ENCODE peak calls at places on chromosomes 1 and 21, in ten cellular contexts. One of them, this sample, is unnamed.

GRCh38 chr1:209993061-209993830 is 55.2 kb downstream of the SYT14 start:
- DNase-seq in hypothalamus: no peak
- DNase-seq in SJSA1: no peak
- DNase-seq in psoas muscle: no peak
- DNase-seq in DMS 273 treated with DMSO at 0.1 percent for 48 hours: no peak
- DNase-seq in AG08396: no peak
- DNase-seq in posterior vena cava: no peak
- DNase-seq in smooth muscle cell of the brain vasculature: no peak
- DNase-seq in Kasumi-1: no peak
- DNase-seq in central memory CD8-positive, alpha-beta T cell: no peak
- DNase-seq in this sample: no peak

GRCh38 chr1:189429610-189430009 is 1048.1 kb downstream of the BRINP3 start:
- DNase-seq in DMS 273 treated with DMSO at 0.1 percent for 48 hours: no peak
- DNase-seq in SJSA1: no peak
- DNase-seq in AG08396: peak
- DNase-seq in posterior vena cava: no peak
- DNase-seq in smooth muscle cell of the brain vasculature: no peak
- DNase-seq in hypothalamus: no peak
- DNase-seq in Kasumi-1: peak
- DNase-seq in psoas muscle: no peak
- DNase-seq in central memory CD8-positive, alpha-beta T cell: no peak
- DNase-seq in this sample: no peak

GRCh38 chr1:16348414-16349182 is 3.7 kb downstream of the FBXO42 start:
- DNase-seq in AG08396: peak
- DNase-seq in posterior vena cava: no peak
- DNase-seq in psoas muscle: no peak
- DNase-seq in DMS 273 treated with DMSO at 0.1 percent for 48 hours: no peak
- DNase-seq in Kasumi-1: no peak
- DNase-seq in SJSA1: peak
- DNase-seq in smooth muscle cell of the brain vasculature: no peak
- DNase-seq in central memory CD8-positive, alpha-beta T cell: no peak
- DNase-seq in hypothalamus: no peak
- DNase-seq in this sample: no peak

GRCh38 chr1:160399544-160400283 is 650 bp upstream of the VANGL2 start:
- DNase-seq in AG08396: no peak
- DNase-seq in Kasumi-1: no peak
- DNase-seq in SJSA1: no peak
- DNase-seq in central memory CD8-positive, alpha-beta T cell: no peak
- DNase-seq in DMS 273 treated with DMSO at 0.1 percent for 48 hours: no peak
- DNase-seq in posterior vena cava: no peak
- DNase-seq in smooth muscle cell of the brain vasculature: no peak
- DNase-seq in hypothalamus: no peak
- DNase-seq in psoas muscle: no peak
- DNase-seq in this sample: no peak

GRCh38 chr1:154479764-154480421 is 22.1 kb upstream of the TDRD10 start:
- DNase-seq in central memory CD8-positive, alpha-beta T cell: peak
- DNase-seq in SJSA1: peak
- DNase-seq in hypothalamus: peak
- DNase-seq in smooth muscle cell of the brain vasculature: peak
- DNase-seq in AG08396: peak
- DNase-seq in posterior vena cava: no peak
- DNase-seq in Kasumi-1: peak
- DNase-seq in psoas muscle: no peak
- DNase-seq in DMS 273 treated with DMSO at 0.1 percent for 48 hours: peak
- DNase-seq in this sample: peak

GRCh38 chr1:56387071-56387747 is 192.2 kb downstream of the PLPP3 start:
- DNase-seq in AG08396: no peak
- DNase-seq in smooth muscle cell of the brain vasculature: no peak
- DNase-seq in hypothalamus: no peak
- DNase-seq in Kasumi-1: no peak
- DNase-seq in SJSA1: no peak
- DNase-seq in psoas muscle: no peak
- DNase-seq in DMS 273 treated with DMSO at 0.1 percent for 48 hours: no peak
- DNase-seq in central memory CD8-positive, alpha-beta T cell: no peak
- DNase-seq in posterior vena cava: no peak
- DNase-seq in this sample: no peak

GRCh38 chr1:22860883-22861385 is 111.7 kb downstream of the LACTBL1 start:
- DNase-seq in DMS 273 treated with DMSO at 0.1 percent for 48 hours: no peak
- DNase-seq in central memory CD8-positive, alpha-beta T cell: no peak
- DNase-seq in posterior vena cava: no peak
- DNase-seq in SJSA1: no peak
- DNase-seq in smooth muscle cell of the brain vasculature: no peak
- DNase-seq in hypothalamus: no peak
- DNase-seq in AG08396: no peak
- DNase-seq in Kasumi-1: no peak
- DNase-seq in psoas muscle: no peak
- DNase-seq in this sample: no peak

GRCh38 chr1:168506204-168506819 is 37.5 kb downstream of the XCL2 start:
- DNase-seq in smooth muscle cell of the brain vasculature: no peak
- DNase-seq in posterior vena cava: no peak
- DNase-seq in AG08396: peak
- DNase-seq in central memory CD8-positive, alpha-beta T cell: no peak
- DNase-seq in SJSA1: peak
- DNase-seq in hypothalamus: no peak
- DNase-seq in psoas muscle: no peak
- DNase-seq in Kasumi-1: no peak
- DNase-seq in DMS 273 treated with DMSO at 0.1 percent for 48 hours: no peak
- DNase-seq in this sample: no peak

GRCh38 chr1:88204111-88204510 is 480.0 kb upstream of the PKN2 start:
- DNase-seq in SJSA1: no peak
- DNase-seq in hypothalamus: no peak
- DNase-seq in AG08396: no peak
- DNase-seq in DMS 273 treated with DMSO at 0.1 percent for 48 hours: no peak
- DNase-seq in psoas muscle: no peak
- DNase-seq in smooth muscle cell of the brain vasculature: no peak
- DNase-seq in posterior vena cava: no peak
- DNase-seq in Kasumi-1: no peak
- DNase-seq in central memory CD8-positive, alpha-beta T cell: no peak
- DNase-seq in this sample: no peak

GRCh38 chr1:212856755-212857154 is 1.3 kb upstream of the FLVCR1 start:
- DNase-seq in DMS 273 treated with DMSO at 0.1 percent for 48 hours: no peak
- DNase-seq in smooth muscle cell of the brain vasculature: no peak
- DNase-seq in AG08396: no peak
- DNase-seq in central memory CD8-positive, alpha-beta T cell: no peak
- DNase-seq in hypothalamus: no peak
- DNase-seq in SJSA1: no peak
- DNase-seq in posterior vena cava: no peak
- DNase-seq in Kasumi-1: no peak
- DNase-seq in psoas muscle: no peak
- DNase-seq in this sample: no peak

GRCh38 chr1:47942238-47942629 is 55.0 kb downstream of the TRABD2B start:
- DNase-seq in psoas muscle: no peak
- DNase-seq in hypothalamus: no peak
- DNase-seq in posterior vena cava: no peak
- DNase-seq in SJSA1: no peak
- DNase-seq in AG08396: no peak
- DNase-seq in DMS 273 treated with DMSO at 0.1 percent for 48 hours: no peak
- DNase-seq in central memory CD8-positive, alpha-beta T cell: no peak
- DNase-seq in smooth muscle cell of the brain vasculature: no peak
- DNase-seq in Kasumi-1: no peak
- DNase-seq in this sample: no peak

GRCh38 chr21:22020221-22020620 is 1022.0 kb downstream of the NCAM2 start:
- DNase-seq in Kasumi-1: no peak
- DNase-seq in psoas muscle: no peak
- DNase-seq in posterior vena cava: no peak
- DNase-seq in smooth muscle cell of the brain vasculature: no peak
- DNase-seq in SJSA1: no peak
- DNase-seq in DMS 273 treated with DMSO at 0.1 percent for 48 hours: no peak
- DNase-seq in AG08396: no peak
- DNase-seq in hypothalamus: no peak
- DNase-seq in central memory CD8-positive, alpha-beta T cell: no peak
- DNase-seq in this sample: no peak

GRCh38 chr1:153629971-153630370 is 1.7 kb downstream of the S100A1 start:
- DNase-seq in DMS 273 treated with DMSO at 0.1 percent for 48 hours: no peak
- DNase-seq in Kasumi-1: no peak
- DNase-seq in smooth muscle cell of the brain vasculature: no peak
- DNase-seq in hypothalamus: no peak
- DNase-seq in posterior vena cava: no peak
- DNase-seq in psoas muscle: peak
- DNase-seq in central memory CD8-positive, alpha-beta T cell: no peak
- DNase-seq in AG08396: no peak
- DNase-seq in SJSA1: no peak
- DNase-seq in this sample: no peak

GRCh38 chr1:87226341-87226760 is 102.3 kb upstream of the LMO4 start:
- DNase-seq in smooth muscle cell of the brain vasculature: peak
- DNase-seq in DMS 273 treated with DMSO at 0.1 percent for 48 hours: no peak
- DNase-seq in hypothalamus: no peak
- DNase-seq in psoas muscle: peak
- DNase-seq in posterior vena cava: peak
- DNase-seq in central memory CD8-positive, alpha-beta T cell: no peak
- DNase-seq in AG08396: peak
- DNase-seq in Kasumi-1: peak
- DNase-seq in SJSA1: peak
- DNase-seq in this sample: no peak

GRCh38 chr1:109498161-109498801 is 4.4 kb downstream of the CYB561D1 start:
- DNase-seq in Kasumi-1: peak
- DNase-seq in central memory CD8-positive, alpha-beta T cell: no peak
- DNase-seq in smooth muscle cell of the brain vasculature: no peak
- DNase-seq in SJSA1: peak
- DNase-seq in psoas muscle: no peak
- DNase-seq in hypothalamus: no peak
- DNase-seq in posterior vena cava: no peak
- DNase-seq in AG08396: peak
- DNase-seq in DMS 273 treated with DMSO at 0.1 percent for 48 hours: peak
- DNase-seq in this sample: no peak

GRCh38 chr1:234222561-234223280 is 150.5 kb upstream of the COA6 start:
- DNase-seq in central memory CD8-positive, alpha-beta T cell: no peak
- DNase-seq in DMS 273 treated with DMSO at 0.1 percent for 48 hours: no peak
- DNase-seq in smooth muscle cell of the brain vasculature: no peak
- DNase-seq in AG08396: no peak
- DNase-seq in SJSA1: no peak
- DNase-seq in psoas muscle: no peak
- DNase-seq in Kasumi-1: no peak
- DNase-seq in hypothalamus: no peak
- DNase-seq in posterior vena cava: no peak
- DNase-seq in this sample: no peak

GRCh38 chr1:3237994-3238704 is 169.1 kb downstream of the PRDM16 start:
- DNase-seq in central memory CD8-positive, alpha-beta T cell: no peak
- DNase-seq in AG08396: no peak
- DNase-seq in SJSA1: no peak
- DNase-seq in posterior vena cava: no peak
- DNase-seq in psoas muscle: no peak
- DNase-seq in DMS 273 treated with DMSO at 0.1 percent for 48 hours: no peak
- DNase-seq in smooth muscle cell of the brain vasculature: no peak
- DNase-seq in Kasumi-1: no peak
- DNase-seq in hypothalamus: peak
- DNase-seq in this sample: no peak

GRCh38 chr1:43233631-43234030 is 36.2 kb upstream of the TMEM125 start:
- DNase-seq in SJSA1: no peak
- DNase-seq in Kasumi-1: no peak
- DNase-seq in AG08396: no peak
- DNase-seq in posterior vena cava: no peak
- DNase-seq in central memory CD8-positive, alpha-beta T cell: no peak
- DNase-seq in DMS 273 treated with DMSO at 0.1 percent for 48 hours: no peak
- DNase-seq in smooth muscle cell of the brain vasculature: no peak
- DNase-seq in psoas muscle: no peak
- DNase-seq in hypothalamus: no peak
- DNase-seq in this sample: no peak

GRCh38 chr1:109980324-109981127 is 4.0 kb upstream of the AHCYL1 start:
- DNase-seq in smooth muscle cell of the brain vasculature: no peak
- DNase-seq in Kasumi-1: no peak
- DNase-seq in DMS 273 treated with DMSO at 0.1 percent for 48 hours: no peak
- DNase-seq in SJSA1: no peak
- DNase-seq in posterior vena cava: no peak
- DNase-seq in central memory CD8-positive, alpha-beta T cell: no peak
- DNase-seq in AG08396: no peak
- DNase-seq in hypothalamus: no peak
- DNase-seq in psoas muscle: peak
- DNase-seq in this sample: no peak

GRCh38 chr1:199545780-199546179 is 481.7 kb upstream of the NR5A2 start:
- DNase-seq in hypothalamus: no peak
- DNase-seq in psoas muscle: no peak
- DNase-seq in SJSA1: no peak
- DNase-seq in smooth muscle cell of the brain vasculature: no peak
- DNase-seq in DMS 273 treated with DMSO at 0.1 percent for 48 hours: no peak
- DNase-seq in Kasumi-1: peak
- DNase-seq in posterior vena cava: no peak
- DNase-seq in AG08396: no peak
- DNase-seq in central memory CD8-positive, alpha-beta T cell: no peak
- DNase-seq in this sample: no peak

GRCh38 chr1:204426035-204426436 is 14.4 kb upstream of the PPP1R15B start:
- DNase-seq in posterior vena cava: no peak
- DNase-seq in SJSA1: no peak
- DNase-seq in central memory CD8-positive, alpha-beta T cell: no peak
- DNase-seq in AG08396: peak
- DNase-seq in hypothalamus: no peak
- DNase-seq in DMS 273 treated with DMSO at 0.1 percent for 48 hours: no peak
- DNase-seq in Kasumi-1: no peak
- DNase-seq in psoas muscle: no peak
- DNase-seq in smooth muscle cell of the brain vasculature: no peak
- DNase-seq in this sample: no peak

This sample was measured in T follicular helper cell.